ENCODE peak calls at places on chromosomes 1 and 21, in five cellular contexts. One of them, this sample, is unnamed. For H3K9me3, the result is how much of the 10 kb centered on the place peaks cover.

GRCh38 chr21:44871576-44872265 is 1.8 kb downstream of the PTTG1IP start:
- DNase-seq in fibroblast of lung: peak
- DNase-seq in A549: no peak
- DNase-seq in neuronal stem cell: no peak
- DNase-seq in naive thymus-derived CD4-positive, alpha-beta T cell: no peak
- DNase-seq in this sample: peak

GRCh38 chr1:201394596-201394995 is 4.5 kb downstream of the LAD1 start:
- DNase-seq in fibroblast of lung: no peak
- DNase-seq in A549: no peak
- DNase-seq in neuronal stem cell: no peak
- DNase-seq in naive thymus-derived CD4-positive, alpha-beta T cell: no peak
- DNase-seq in this sample: no peak

GRCh38 chr1:205013683-205014367 is 29.2 kb upstream of the CNTN2 start:
- DNase-seq in fibroblast of lung: no peak
- DNase-seq in A549: no peak
- DNase-seq in neuronal stem cell: no peak
- DNase-seq in naive thymus-derived CD4-positive, alpha-beta T cell: no peak
- DNase-seq in this sample: no peak

GRCh38 chr1:225480825-225481434 is 53.1 kb upstream of the LBR start:
- DNase-seq in fibroblast of lung: peak
- DNase-seq in A549: peak
- DNase-seq in neuronal stem cell: no peak
- DNase-seq in naive thymus-derived CD4-positive, alpha-beta T cell: no peak
- DNase-seq in this sample: no peak

GRCh38 chr21:34204481-34205439 is 131.4 kb downstream of the MRPS6 start:
- DNase-seq in fibroblast of lung: no peak
- DNase-seq in A549: no peak
- DNase-seq in neuronal stem cell: no peak
- DNase-seq in naive thymus-derived CD4-positive, alpha-beta T cell: no peak
- DNase-seq in this sample: no peak

GRCh38 chr1:21295059-21295401 is 4.8 kb upstream of the ECE1 start:
- DNase-seq in fibroblast of lung: no peak
- DNase-seq in A549: no peak
- DNase-seq in neuronal stem cell: no peak
- DNase-seq in naive thymus-derived CD4-positive, alpha-beta T cell: no peak
- DNase-seq in this sample: no peak

GRCh38 chr1:12064073-12064969 is 1.2 kb downstream of the TNFRSF8 start:
- DNase-seq in fibroblast of lung: no peak
- DNase-seq in A549: no peak
- DNase-seq in neuronal stem cell: no peak
- DNase-seq in naive thymus-derived CD4-positive, alpha-beta T cell: no peak
- DNase-seq in this sample: no peak

GRCh38 chr1:245953876-245954660 is 553.0 kb downstream of the SMYD3 start:
- DNase-seq in fibroblast of lung: no peak
- DNase-seq in A549: no peak
- DNase-seq in neuronal stem cell: no peak
- DNase-seq in naive thymus-derived CD4-positive, alpha-beta T cell: no peak
- DNase-seq in this sample: no peak

GRCh38 chr1:9080704-9081291 is 11.4 kb upstream of the SLC2A5 start:
- DNase-seq in fibroblast of lung: no peak
- DNase-seq in A549: no peak
- DNase-seq in neuronal stem cell: no peak
- DNase-seq in naive thymus-derived CD4-positive, alpha-beta T cell: no peak
- DNase-seq in this sample: no peak

GRCh38 chr1:161900155-161900554 is 123.5 kb downstream of the OLFML2B start:
- DNase-seq in fibroblast of lung: no peak
- DNase-seq in A549: no peak
- DNase-seq in neuronal stem cell: no peak
- DNase-seq in naive thymus-derived CD4-positive, alpha-beta T cell: no peak
- DNase-seq in this sample: no peak

GRCh38 chr1:8133657-8134430 is 107.7 kb upstream of the ERRFI1 start:
- DNase-seq in fibroblast of lung: peak
- DNase-seq in A549: no peak
- DNase-seq in neuronal stem cell: no peak
- DNase-seq in naive thymus-derived CD4-positive, alpha-beta T cell: no peak
- DNase-seq in this sample: peak

GRCh38 chr1:245558069-245558468 is 403.3 kb downstream of the KIF26B start:
- DNase-seq in fibroblast of lung: no peak
- DNase-seq in A549: no peak
- DNase-seq in neuronal stem cell: no peak
- DNase-seq in naive thymus-derived CD4-positive, alpha-beta T cell: no peak
- DNase-seq in this sample: no peak

GRCh38 chr1:92538048-92538412 is 51.3 kb upstream of the GFI1 start:
- DNase-seq in fibroblast of lung: no peak
- DNase-seq in A549: no peak
- DNase-seq in neuronal stem cell: no peak
- DNase-seq in naive thymus-derived CD4-positive, alpha-beta T cell: no peak
- DNase-seq in this sample: no peak

GRCh38 chr1:209746469-209747269 is 9.2 kb upstream of the TRAF3IP3 start:
- DNase-seq in fibroblast of lung: peak
- DNase-seq in A549: no peak
- DNase-seq in neuronal stem cell: no peak
- DNase-seq in naive thymus-derived CD4-positive, alpha-beta T cell: no peak
- DNase-seq in this sample: no peak

GRCh38 chr1:182015360-182015759 is 46.2 kb downstream of the ZNF648 start:
- DNase-seq in fibroblast of lung: no peak
- DNase-seq in A549: no peak
- DNase-seq in neuronal stem cell: no peak
- DNase-seq in naive thymus-derived CD4-positive, alpha-beta T cell: no peak
- DNase-seq in this sample: no peak

GRCh38 chr1:109151146-109151545 is 37.2 kb downstream of the ELAPOR1 start:
- DNase-seq in fibroblast of lung: peak
- DNase-seq in A549: no peak
- DNase-seq in neuronal stem cell: peak
- DNase-seq in naive thymus-derived CD4-positive, alpha-beta T cell: no peak
- DNase-seq in this sample: no peak

GRCh38 chr1:9651565-9652378 is at the start of gene PIK3CD:
- DNase-seq in fibroblast of lung: peak
- DNase-seq in A549: no peak
- DNase-seq in neuronal stem cell: peak
- DNase-seq in naive thymus-derived CD4-positive, alpha-beta T cell: peak
- DNase-seq in this sample: no peak

GRCh38 chr1:55367273-55367672 is 152.1 kb upstream of the USP24 start:
- DNase-seq in fibroblast of lung: no peak
- DNase-seq in A549: no peak
- DNase-seq in neuronal stem cell: no peak
- DNase-seq in naive thymus-derived CD4-positive, alpha-beta T cell: no peak
- DNase-seq in this sample: no peak

GRCh38 chr1:30686236-30686635 is 37.1 kb downstream of the MATN1 start:
- DNase-seq in fibroblast of lung: no peak
- DNase-seq in A549: no peak
- DNase-seq in neuronal stem cell: no peak
- DNase-seq in naive thymus-derived CD4-positive, alpha-beta T cell: no peak
- DNase-seq in this sample: no peak
- H3K4me3 ChIP-seq in fibroblast of lung: no peak
- H3K4me3 ChIP-seq in A549: no peak
- H3K4me3 ChIP-seq in neuronal stem cell: no peak
- H3K4me3 ChIP-seq in naive thymus-derived CD4-positive, alpha-beta T cell: no peak
- H3K4me3 ChIP-seq in this sample: no peak

DNA sequence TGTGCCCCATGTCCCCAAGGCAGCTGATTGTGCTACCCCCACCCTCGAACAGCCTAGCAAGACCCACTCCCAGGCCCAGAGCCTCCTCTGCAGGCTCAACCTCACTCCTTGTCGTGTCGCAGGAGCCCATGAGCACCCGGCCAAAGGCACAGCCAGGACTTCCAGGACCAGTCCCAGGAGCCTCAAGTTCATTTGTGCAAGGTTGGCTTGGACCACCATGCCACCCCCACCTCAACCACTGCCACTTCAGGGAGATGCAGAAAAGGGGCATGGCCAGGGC is 54.4 kb upstream of the KRTAP11-1 start:
- DNase-seq in fibroblast of lung: no peak
- DNase-seq in A549: no peak
- DNase-seq in neuronal stem cell: no peak
- DNase-seq in naive thymus-derived CD4-positive, alpha-beta T cell: no peak
- DNase-seq in this sample: no peak
- H3K9me3 ChIP-seq in fibroblast of lung: under half
- H3K9me3 ChIP-seq in A549: under half
- H3K9me3 ChIP-seq in neuronal stem cell: under half
- H3K9me3 ChIP-seq in naive thymus-derived CD4-positive, alpha-beta T cell: under half
- H3K9me3 ChIP-seq in this sample: under half

GRCh38 chr1:177001556-177001955 is 163.0 kb downstream of the ASTN1 start:
- DNase-seq in fibroblast of lung: no peak
- DNase-seq in A549: no peak
- DNase-seq in neuronal stem cell: no peak
- DNase-seq in naive thymus-derived CD4-positive, alpha-beta T cell: no peak
- DNase-seq in this sample: no peak
- H3K4me3 ChIP-seq in fibroblast of lung: no peak
- H3K4me3 ChIP-seq in A549: no peak
- H3K4me3 ChIP-seq in neuronal stem cell: no peak
- H3K4me3 ChIP-seq in naive thymus-derived CD4-positive, alpha-beta T cell: no peak
- H3K4me3 ChIP-seq in this sample: no peak

GRCh38 chr1:68917456-68917855 is 420.6 kb upstream of the DEPDC1 start:
- DNase-seq in fibroblast of lung: no peak
- DNase-seq in A549: no peak
- DNase-seq in neuronal stem cell: no peak
- DNase-seq in naive thymus-derived CD4-positive, alpha-beta T cell: no peak
- DNase-seq in this sample: no peak

GRCh38 chr1:68918563-68918962 is 421.7 kb upstream of the DEPDC1 start:
- DNase-seq in fibroblast of lung: no peak
- DNase-seq in A549: no peak
- DNase-seq in neuronal stem cell: no peak
- DNase-seq in naive thymus-derived CD4-positive, alpha-beta T cell: no peak
- DNase-seq in this sample: no peak

GRCh38 chr1:68916227-68916853 is 419.5 kb upstream of the DEPDC1 start:
- DNase-seq in fibroblast of lung: peak
- DNase-seq in A549: no peak
- DNase-seq in neuronal stem cell: no peak
- DNase-seq in naive thymus-derived CD4-positive, alpha-beta T cell: no peak
- DNase-seq in this sample: peak

DNA sequence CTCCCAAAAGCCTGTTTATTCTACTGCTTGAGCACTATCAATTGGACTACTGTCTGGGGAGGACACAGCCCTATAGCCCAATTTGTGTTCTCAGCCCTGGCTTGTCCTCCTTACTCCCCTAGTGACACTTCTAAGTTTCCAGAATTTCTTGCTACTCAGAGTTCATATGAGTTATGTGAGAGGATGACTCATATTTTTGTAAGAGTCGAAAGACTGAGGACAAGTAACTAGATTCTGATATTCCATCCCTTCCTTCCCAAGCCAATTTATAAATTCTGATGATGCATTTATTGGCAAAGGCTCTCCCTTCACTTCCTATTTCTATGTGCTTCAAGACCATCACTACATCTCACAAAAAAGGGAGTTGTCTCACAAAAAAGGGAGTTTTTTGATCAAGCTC is 422.2 kb upstream of the DEPDC1 start:
- DNase-seq in fibroblast of lung: peak
- DNase-seq in A549: no peak
- DNase-seq in neuronal stem cell: no peak
- DNase-seq in naive thymus-derived CD4-positive, alpha-beta T cell: no peak
- DNase-seq in this sample: no peak
- H3K9me3 ChIP-seq in fibroblast of lung: under half
- H3K9me3 ChIP-seq in A549: under half
- H3K9me3 ChIP-seq in neuronal stem cell: under half
- H3K9me3 ChIP-seq in naive thymus-derived CD4-positive, alpha-beta T cell: under half
- H3K9me3 ChIP-seq in this sample: under half

GRCh38 chr1:196607940-196608339 is 300 bp downstream of the KCNT2 start:
- DNase-seq in fibroblast of lung: peak
- DNase-seq in A549: no peak
- DNase-seq in neuronal stem cell: no peak
- DNase-seq in naive thymus-derived CD4-positive, alpha-beta T cell: no peak
- DNase-seq in this sample: no peak
- H3K4me3 ChIP-seq in fibroblast of lung: peak
- H3K4me3 ChIP-seq in A549: peak
- H3K4me3 ChIP-seq in neuronal stem cell: peak
- H3K4me3 ChIP-seq in naive thymus-derived CD4-positive, alpha-beta T cell: peak
- H3K4me3 ChIP-seq in this sample: peak

DNA sequence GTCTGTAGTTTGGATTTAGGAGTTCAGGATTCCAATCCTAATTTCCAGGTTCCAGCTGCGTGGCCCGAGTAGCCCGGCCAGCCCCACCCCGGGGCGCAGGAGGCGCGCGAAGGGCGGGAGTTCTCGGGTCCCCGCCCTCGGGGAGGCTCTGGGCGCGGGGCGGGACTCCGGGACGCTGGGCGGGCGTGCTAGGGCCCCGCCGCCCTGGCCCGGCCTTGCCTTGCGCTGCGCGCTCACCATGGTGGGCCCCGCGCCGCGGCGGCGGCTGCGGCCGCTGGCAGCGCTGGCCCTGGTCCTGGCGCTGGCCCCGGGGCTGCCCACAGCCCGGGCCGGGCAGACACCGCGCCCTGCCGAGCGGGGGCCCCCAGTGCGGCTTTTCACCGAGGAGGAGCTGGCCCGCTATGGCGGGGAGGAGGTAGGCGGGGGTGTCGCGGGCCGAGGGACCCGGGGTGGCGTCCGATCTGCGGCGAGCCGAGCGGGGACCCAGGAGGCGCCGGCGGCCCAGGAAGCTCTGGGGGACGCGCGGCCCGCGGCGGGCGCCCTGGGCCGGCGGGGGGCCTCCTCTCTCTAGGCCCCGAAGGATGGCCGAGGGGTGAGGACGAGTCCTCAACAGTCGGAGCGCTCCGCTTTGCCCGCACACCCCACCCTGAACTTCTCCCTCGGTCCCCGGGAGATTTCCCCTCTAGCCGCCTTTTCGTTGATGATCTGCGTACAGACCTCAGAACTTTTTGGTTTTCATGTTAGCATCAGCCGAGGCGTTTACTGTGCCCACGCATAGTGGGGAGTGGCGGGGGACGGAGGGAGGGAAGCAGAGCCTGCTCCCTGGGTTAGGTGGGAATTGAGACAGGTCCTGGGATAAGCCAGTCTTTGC is at the start of gene NENF:
- DNase-seq in fibroblast of lung: peak
- DNase-seq in A549: peak
- DNase-seq in neuronal stem cell: peak
- DNase-seq in naive thymus-derived CD4-positive, alpha-beta T cell: peak
- DNase-seq in this sample: no peak
- H3K9me3 ChIP-seq in fibroblast of lung: under half
- H3K9me3 ChIP-seq in A549: under half
- H3K9me3 ChIP-seq in neuronal stem cell: under half
- H3K9me3 ChIP-seq in naive thymus-derived CD4-positive, alpha-beta T cell: under half
- H3K9me3 ChIP-seq in this sample: under half

GRCh38 chr1:30151119-30151518 is 572.3 kb downstream of the MATN1 start:
- DNase-seq in fibroblast of lung: no peak
- DNase-seq in A549: no peak
- DNase-seq in neuronal stem cell: no peak
- DNase-seq in naive thymus-derived CD4-positive, alpha-beta T cell: no peak
- DNase-seq in this sample: no peak

GRCh38 chr1:30147188-30147587 is 576.2 kb downstream of the MATN1 start:
- DNase-seq in fibroblast of lung: no peak
- DNase-seq in A549: no peak
- DNase-seq in neuronal stem cell: no peak
- DNase-seq in naive thymus-derived CD4-positive, alpha-beta T cell: no peak
- DNase-seq in this sample: no peak

GRCh38 chr1:30148676-30149075 is 574.7 kb downstream of the MATN1 start:
- DNase-seq in fibroblast of lung: no peak
- DNase-seq in A549: no peak
- DNase-seq in neuronal stem cell: no peak
- DNase-seq in naive thymus-derived CD4-positive, alpha-beta T cell: no peak
- DNase-seq in this sample: no peak

GRCh38 chr1:30149226-30149625 is 574.2 kb downstream of the MATN1 start:
- DNase-seq in fibroblast of lung: no peak
- DNase-seq in A549: no peak
- DNase-seq in neuronal stem cell: no peak
- DNase-seq in naive thymus-derived CD4-positive, alpha-beta T cell: no peak
- DNase-seq in this sample: no peak

GRCh38 chr1:30151826-30152225 is 571.6 kb downstream of the MATN1 start:
- DNase-seq in fibroblast of lung: no peak
- DNase-seq in A549: no peak
- DNase-seq in neuronal stem cell: no peak
- DNase-seq in naive thymus-derived CD4-positive, alpha-beta T cell: no peak
- DNase-seq in this sample: no peak
- H3K4me3 ChIP-seq in fibroblast of lung: no peak
- H3K4me3 ChIP-seq in A549: no peak
- H3K4me3 ChIP-seq in neuronal stem cell: no peak
- H3K4me3 ChIP-seq in naive thymus-derived CD4-positive, alpha-beta T cell: no peak
- H3K4me3 ChIP-seq in this sample: no peak